ENCODE peak calls at places on chromosomes 12 and 14, in six cellular contexts. I is stimulated activated CD8-positive, alpha-beta memory T cell treated with anti-CD3 and anti-CD28 coated beads, Interleukin-12 subunit alpha, Interleukin-12 subunit beta, amount 100 ng/mL, for 4 hours; G is iPS-NIHi11; P is T-cell; C is kidney tubule cell; Q is progenitor cell of endocrine pancreas. L is an unnamed sample.
A peak's percentile ranks its signal among the peaks of the same experiment; 100 is the strongest.

GRCh38 chr14:63616015-63616414 is 25.7 kb downstream of the WDR89 start:
- DNase-seq in I (no peak), Q (no peak), G (no peak), C (no peak), P (no peak), L (no peak)

GRCh38 chr14:53128706-53129105 is 24.4 kb downstream of the DDHD1 start:
- DNase-seq in C (no peak), Q (no peak), I (no peak), G (no peak), P (no peak), L (no peak)

GRCh38 chr12:117662620-117663395 is 301.4 kb upstream of the NOS1 start:
- DNase-seq in I (no peak), Q (no peak), C (peak; percentile 92), P (no peak), G (no peak), L (no peak)

GRCh38 chr12:52573743-52574142 is at the start of gene KRT74:
- DNase-seq in P (no peak), G (no peak), Q (no peak), I (no peak), C (no peak), L (no peak)

GRCh38 chr14:61338457-61338856 is 17.1 kb downstream of the PRKCH start:
- DNase-seq in Q (no peak), P (no peak), I (no peak), C (no peak), G (no peak), L (no peak)

GRCh38 chr12:57771873-57772428 is at the start of gene METTL1:
- DNase-seq in P (peak; percentile 85), G (peak; percentile 92), C (peak; percentile 96), I (peak; percentile 88), Q (peak; percentile 86), L (peak; percentile 81)

GRCh38 chr14:103508521-103508920 is 14.1 kb downstream of the CKB start:
- DNase-seq in G (no peak), Q (no peak), C (no peak), P (no peak), I (no peak), L (no peak)

GRCh38 chr12:23083267-23083666 is 458.3 kb downstream of the ETNK1 start:
- DNase-seq in C (peak; percentile 93), Q (no peak), P (no peak), I (no peak), G (no peak), L (no peak)

GRCh38 chr12:112833939-112834338 is 42.4 kb downstream of the RPH3A start:
- DNase-seq in G (no peak), C (no peak), I (no peak), P (no peak), Q (no peak), L (no peak)